ENCODE peak calls at places on chromosome 3, in ten cellular contexts. S, U, J, P, T, C, N, H, K and E are unnamed samples.

GRCh38 chr3:180059351-180059750 is 22.6 kb upstream of the PEX5L start:
- DNase-seq in U (no peak), T (no peak), C (no peak), K (no peak), J (no peak), S (no peak), P (no peak), H (no peak), N (no peak), E (no peak)

GRCh38 chr3:114878119-114878839 is 268.8 kb downstream of the ZBTB20 start:
- DNase-seq in S (no peak), K (no peak), H (no peak), N (no peak), J (no peak), P (no peak), C (no peak), T (no peak), U (peak), E (no peak)

GRCh38 chr3:52007291-52007690 is 11.6 kb upstream of the RPL29 start:
- DNase-seq in P (no peak), C (no peak), U (no peak), N (no peak), J (no peak), T (no peak), K (no peak), S (no peak), H (no peak), E (no peak)

GRCh38 chr3:42115946-42116345 is 24.8 kb downstream of the TRAK1 start:
- DNase-seq in T (no peak), N (no peak), C (peak), K (no peak), U (no peak), H (no peak), P (no peak), S (no peak), J (no peak), E (no peak)

GRCh38 chr3:79383402-79384012 is 384.3 kb downstream of the ROBO1 start:
- DNase-seq in K (no peak), H (no peak), T (no peak), U (peak), P (no peak), C (no peak), J (no peak), S (no peak), N (no peak), E (no peak)

GRCh38 chr3:173743111-173743510 is 345.6 kb downstream of the NLGN1 start:
- DNase-seq in U (no peak), T (no peak), J (no peak), N (no peak), P (no peak), K (no peak), C (no peak), H (no peak), S (no peak), E (no peak)

GRCh38 chr3:126121074-126121473 is 37.1 kb upstream of the SLC41A3 start:
- DNase-seq in S (no peak), N (no peak), P (no peak), J (peak), U (no peak), T (no peak), C (no peak), H (no peak), K (no peak), E (no peak)

GRCh38 chr3:43525941-43526607 is 95.7 kb downstream of the ANO10 start:
- DNase-seq in H (no peak), T (no peak), U (no peak), C (no peak), P (no peak), J (no peak), S (no peak), N (no peak), K (no peak), E (no peak)

GRCh38 chr3:171461087-171461917 is 1.1 kb upstream of the TNIK start:
- DNase-seq in N (no peak), U (no peak), S (no peak), K (no peak), T (peak), J (no peak), C (no peak), H (no peak), P (peak), E (no peak)

GRCh38 chr3:156605686-156606605 is 51.0 kb upstream of the SSR3 start:
- DNase-seq in U (peak), T (peak), C (peak), N (peak), K (no peak), P (peak), H (peak), S (peak), J (peak), E (no peak)

GRCh38 chr3:190266915-190267290 is 55.3 kb downstream of the CLDN1 start:
- DNase-seq in T (no peak), S (no peak), J (no peak), N (no peak), H (no peak), U (no peak), P (no peak), K (no peak), C (no peak), E (no peak)

GRCh38 chr3:148021400-148021799 is 612.2 kb downstream of the ZIC1 start:
- DNase-seq in N (no peak), H (no peak), S (no peak), J (no peak), T (no peak), P (no peak), C (no peak), K (no peak), U (no peak), E (no peak)

GRCh38 chr3:43489918-43490317 is 131.9 kb downstream of the ANO10 start:
- DNase-seq in C (no peak), K (no peak), J (no peak), H (no peak), P (no peak), T (no peak), S (no peak), U (no peak), N (no peak), E (no peak)

GRCh38 chr3:42490243-42490642 is 12.2 kb upstream of the VIPR1 start:
- DNase-seq in N (peak), T (no peak), H (no peak), U (no peak), C (no peak), P (no peak), K (peak), J (peak), S (no peak), E (no peak)